ENCODE peak calls at places on chromosome 22, in four cellular contexts. L is AG04450, P is dorsolateral prefrontal cortex, Z is hepatocyte. C is an unnamed sample.

GRCh38 chr22:36201630-36202312 is at the start of gene APOL4:
- DNase-seq in Z (peak; percentile 56), L (no peak), P (no peak), C (no peak)

GRCh38 chr22:49971232-49972162 is 10.9 kb downstream of the PIM3 start:
- DNase-seq in L (no peak), P (no peak), Z (peak; percentile 91), C (peak; percentile 31)

GRCh38 chr22:22770280-22770871 is 117.2 kb upstream of the IGLL5 start:
- DNase-seq in Z (peak; percentile 72), L (no peak), P (no peak), C (peak; percentile 65)

GRCh38 chr22:48378673-48379072 is 1449.0 kb downstream of the BRD1 start:
- DNase-seq in L (no peak), P (peak; percentile 14), Z (no peak), C (no peak)

GRCh38 chr22:41598081-41598480 is 8.4 kb upstream of the PMM1 start:
- DNase-seq in Z (no peak), P (no peak), L (no peak), C (no peak)

GRCh38 chr22:19503869-19504268 is 20.3 kb downstream of the CLDN5 start:
- DNase-seq in L (no peak), P (no peak), Z (no peak), C (no peak)

GRCh38 chr22:20580179-20580578 is 72.8 kb downstream of the MED15 start:
- DNase-seq in L (no peak), P (no peak), Z (no peak), C (no peak)

GRCh38 chr22:20388200-20388599 is 5.8 kb upstream of the ZNF74 start:
- DNase-seq in Z (no peak), L (no peak), P (no peak), C (no peak)

GRCh38 chr22:22099833-22100812 is 117.5 kb upstream of the TOP3B start:
- DNase-seq in L (no peak), Z (peak; percentile 22), P (no peak), C (peak; percentile 10)

GRCh38 chr22:42069801-42070516 is 653 bp downstream of the NAGA start:
- DNase-seq in L (no peak), P (peak; percentile 24), Z (no peak), C (no peak)

GRCh38 chr22:46012182-46012880 is 35.4 kb upstream of the WNT7B start:
- DNase-seq in P (no peak), Z (no peak), L (no peak), C (no peak)

GRCh38 chr22:45549739-45550138 is 47.1 kb downstream of the FBLN1 start:
- DNase-seq in Z (peak; percentile 13), P (no peak), L (no peak), C (no peak)

GRCh38 chr22:23066200-23067022 is 3.9 kb upstream of the GNAZ start:
- DNase-seq in P (peak; percentile 17), Z (no peak), L (no peak), C (no peak)

GRCh38 chr22:40665312-40665711 is 14.0 kb upstream of the MCHR1 start:
- DNase-seq in P (peak; percentile 38), L (no peak), Z (no peak), C (no peak)

GRCh38 chr22:48185071-48185470 is 1422.6 kb downstream of the TBC1D22A start:
- DNase-seq in P (no peak), L (no peak), Z (no peak), C (no peak)

GRCh38 chr22:43346521-43346929 is 3.4 kb upstream of the SCUBE1 start:
- DNase-seq in L (no peak), P (no peak), Z (peak; percentile 76), C (peak; percentile 80)

GRCh38 chr22:25051983-25052710 is 99.6 kb downstream of the KIAA1671 start:
- DNase-seq in Z (peak; percentile 54), L (no peak), P (no peak), C (no peak)

GRCh38 chr22:22111267-22111751 is 128.7 kb upstream of the TOP3B start:
- DNase-seq in Z (peak; percentile 49), P (no peak), L (peak; percentile 77), C (peak; percentile 70)

GRCh38 chr22:43262990-43263644 is 76.2 kb upstream of the TTLL12 start:
- DNase-seq in P (no peak), Z (peak; percentile 31), L (no peak), C (peak; percentile 65)

GRCh38 chr22:36329217-36330078 is 58.3 kb downstream of the MYH9 start:
- DNase-seq in P (no peak), L (peak; percentile 94), Z (peak; percentile 78), C (peak; percentile 95)

GRCh38 chr22:44309137-44309536 is 3.6 kb downstream of the SHISAL1 start:
- DNase-seq in Z (peak; percentile 55), P (no peak), L (peak; percentile 83), C (peak; percentile 22)

GRCh38 chr22:44358723-44359440 is 46.1 kb upstream of the SHISAL1 start:
- DNase-seq in Z (no peak), L (no peak), P (no peak), C (no peak)

GRCh38 chr22:22380098-22381030 is 128.2 kb downstream of the ZNF280B start:
- DNase-seq in L (no peak), Z (no peak), P (no peak), C (peak; percentile 27)

GRCh38 chr22:46250035-46250782 is at the start of gene CDPF1:
- DNase-seq in P (peak; percentile 81), L (peak; percentile 37), Z (peak; percentile 93), C (peak; percentile 89)

GRCh38 chr22:19991645-19992451 is 24.8 kb downstream of the ARVCF start:
- DNase-seq in Z (no peak), P (no peak), L (no peak), C (no peak)

GRCh38 chr22:29136715-29137700 is 64.2 kb downstream of the KREMEN1 start:
- DNase-seq in P (no peak), L (no peak), Z (no peak), C (no peak)

GRCh38 chr22:38733329-38734202 is 22.2 kb downstream of the SUN2 start:
- DNase-seq in L (peak; percentile 32), Z (peak; percentile 63), P (peak; percentile 91), C (peak; percentile 71)
- TF ChIP-seq CTCF in L (peak; percentile 76), Z (peak; percentile 65), P (peak; percentile 62), C (peak; percentile 94)

GRCh38 chr22:18023509-18024275 is 669 bp downstream of the MICAL3 start:
- DNase-seq in L (peak; percentile 48), Z (peak; percentile 91), P (peak; percentile 72), C (peak; percentile 26)
- TF ChIP-seq CTCF in L (peak; percentile 2), Z (no peak), P (no peak), C (no peak)

DNA sequence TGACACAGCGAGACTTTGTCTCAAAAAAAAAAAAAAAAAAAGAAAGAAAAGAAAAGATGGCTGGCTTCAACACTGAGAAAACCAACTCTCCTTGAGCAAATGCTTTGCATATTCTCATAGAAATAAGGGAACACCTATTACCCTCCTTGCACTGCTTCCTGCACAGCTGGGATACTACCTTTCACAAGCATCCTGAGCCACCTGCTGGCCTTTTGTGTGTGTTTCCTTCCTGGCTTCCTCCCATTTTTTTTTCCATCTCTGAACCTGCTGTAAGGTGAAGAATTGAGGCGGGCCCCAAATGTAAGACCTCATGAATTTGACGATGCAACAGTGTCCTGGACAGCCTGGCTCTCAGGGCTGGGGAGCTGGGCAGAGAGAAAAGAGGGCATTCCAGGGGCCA is 1.9 kb upstream of the RFPL3 start:
- DNase-seq in L (no peak), Z (peak; percentile 35), P (no peak), C (peak; percentile 8)
- TF ChIP-seq CTCF in L (no peak), Z (peak; percentile 23), P (no peak), C (no peak)

DNA sequence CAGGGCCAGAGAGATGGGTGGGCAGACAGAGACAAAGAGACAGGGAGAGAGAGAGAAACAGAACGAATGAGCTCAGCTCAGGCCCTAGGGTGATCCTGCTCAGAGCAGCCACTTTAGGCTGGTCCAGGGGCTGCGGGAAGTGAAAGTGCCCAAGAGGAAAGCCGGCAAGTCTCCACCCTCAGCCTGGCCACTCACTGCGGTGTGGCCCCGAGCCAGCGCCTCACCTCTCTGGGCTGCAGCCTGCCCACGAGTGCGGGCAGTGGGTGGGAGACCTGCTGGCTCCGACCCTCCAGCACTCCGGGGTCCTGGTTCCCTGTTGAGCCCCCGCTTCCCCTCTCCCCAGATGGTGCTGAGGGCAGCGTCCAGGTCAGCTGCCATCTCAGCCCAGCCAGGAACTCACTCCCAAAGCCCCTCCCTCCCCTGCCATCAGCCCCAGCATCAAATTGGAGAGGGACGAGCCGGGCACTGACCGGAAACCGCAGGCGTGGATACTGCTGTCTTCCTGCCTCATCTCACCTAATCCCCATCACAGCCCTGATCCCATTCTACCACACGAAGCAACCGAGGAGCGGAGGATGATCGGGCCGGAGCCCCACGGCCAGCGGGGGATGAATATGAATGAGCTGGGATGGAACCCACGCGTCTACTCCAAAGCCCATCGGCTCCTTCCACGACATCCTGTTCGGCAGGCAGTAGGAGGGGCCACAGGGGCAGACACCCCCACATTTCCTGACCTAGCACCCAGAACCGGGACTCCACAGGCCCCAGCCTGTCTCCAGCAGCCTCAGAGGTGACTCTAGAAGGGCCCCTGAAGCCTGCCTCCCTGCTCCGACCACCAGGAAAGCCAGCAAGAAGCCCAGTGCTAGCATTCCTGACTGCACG is 16.9 kb downstream of the ELFN2 start:
- DNase-seq in P (no peak), L (no peak), Z (no peak), C (peak; percentile 9)
- TF ChIP-seq CTCF in P (no peak), L (no peak), Z (no peak), C (no peak)

DNA sequence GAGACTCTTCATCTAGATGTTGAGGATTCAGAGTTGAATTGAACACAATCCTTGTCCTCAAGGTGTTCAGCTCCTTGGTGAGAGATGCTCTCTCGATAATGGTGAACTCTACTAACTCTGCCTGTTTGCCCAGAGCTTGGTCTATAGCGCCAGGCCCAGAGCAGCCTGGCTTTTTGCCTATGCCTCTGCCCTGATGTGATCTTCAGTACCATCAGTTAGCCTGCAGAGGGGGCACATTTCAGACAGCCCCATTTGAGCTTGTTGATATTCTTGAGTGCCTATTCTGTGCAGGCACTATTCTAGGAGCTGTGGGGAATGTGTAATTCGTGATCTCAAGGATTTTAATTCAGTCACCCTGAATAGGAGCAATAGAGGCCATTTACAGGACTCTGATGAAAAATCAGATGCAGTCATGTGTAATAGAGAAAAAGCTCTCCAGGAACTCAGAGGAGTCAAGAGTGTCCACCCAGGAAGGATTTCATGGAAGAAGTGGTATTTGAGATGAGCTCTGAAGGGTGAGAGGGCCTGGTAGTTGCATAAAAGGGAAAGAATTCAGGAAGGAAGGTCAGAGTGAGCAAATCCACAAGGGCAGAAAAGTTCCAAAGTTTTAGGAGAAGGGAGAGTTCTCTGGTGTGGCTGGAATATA is 19.3 kb downstream of the GTPBP1 start:
- DNase-seq in L (no peak), Z (peak; percentile 44), P (peak; percentile 75), C (peak; percentile 31)
- TF ChIP-seq CTCF in L (peak; percentile 57), Z (peak; percentile 37), P (peak; percentile 62), C (peak; percentile 43)

DNA sequence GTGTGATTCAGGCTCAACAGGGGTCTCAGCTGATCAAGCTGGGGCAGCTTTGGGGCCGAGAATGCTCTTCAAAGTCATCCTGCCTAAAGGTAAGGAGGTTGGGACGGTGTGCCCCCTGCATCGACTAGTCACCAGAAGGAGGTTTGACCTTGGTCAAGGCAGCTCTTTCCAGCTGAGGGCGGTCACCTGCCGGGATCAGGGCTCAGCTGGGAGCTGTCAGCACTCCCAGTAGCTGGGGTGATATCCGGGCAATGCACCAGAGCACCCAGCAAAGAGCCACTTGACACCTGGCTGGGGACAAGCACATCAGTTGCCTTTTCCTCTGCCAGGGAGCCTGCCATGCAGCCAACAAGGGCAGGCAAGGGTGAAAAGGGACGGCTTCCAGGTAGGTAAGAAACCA is 442.9 kb downstream of the MIAT start:
- DNase-seq in Z (no peak), L (no peak), P (no peak), C (no peak)
- TF ChIP-seq CTCF in Z (no peak), L (no peak), P (no peak), C (no peak)

GRCh38 chr22:33271390-33272161 is 213.4 kb upstream of the SYN3 start:
- DNase-seq in P (peak; percentile 54), Z (no peak), L (no peak), C (no peak)
- TF ChIP-seq CTCF in P (no peak), Z (no peak), L (no peak), C (no peak)

C was measured in activated CD8-positive, alpha-beta T cell treated with anti-CD3 and anti-CD28 coated beads for 36 hours.